ENCODE peak calls at places on chromosomes 3 and 15, in six cellular contexts. I is fibroblast of lung, B is fibroblast of pulmonary artery, A is GM12865, U is neural progenitor cell, L is psoas muscle. V is an unnamed sample.

GRCh38 chr3:38205472-38205805 is 40.1 kb downstream of the OXSR1 start:
- DNase-seq in A (peak), B (no peak), U (no peak), I (no peak), L (no peak), V (no peak)

GRCh38 chr15:76159282-76159681 is 99.5 kb downstream of the TMEM266 start:
- DNase-seq in B (no peak), U (no peak), I (no peak), L (no peak), A (no peak), V (no peak)

GRCh38 chr3:55405436-55405835 is 81.7 kb downstream of the WNT5A start:
- DNase-seq in I (peak), B (peak), U (peak), A (peak), L (no peak), V (no peak)

GRCh38 chr3:50950591-50950990 is 275.9 kb downstream of the DOCK3 start:
- DNase-seq in A (peak), U (no peak), B (no peak), I (no peak), L (no peak), V (no peak)

GRCh38 chr3:1954632-1955031 is 144.0 kb upstream of the CNTN4 start:
- DNase-seq in B (no peak), U (no peak), L (no peak), A (no peak), I (no peak), V (no peak)

GRCh38 chr15:57227899-57228298 is 148.4 kb upstream of the CGNL1 start:
- DNase-seq in B (peak), U (no peak), I (peak), A (no peak), L (no peak), V (no peak)

GRCh38 chr3:2166552-2166951 is 67.9 kb downstream of the CNTN4 start:
- DNase-seq in U (peak), L (no peak), I (no peak), A (peak), B (no peak), V (no peak)

GRCh38 chr3:127909646-127910045 is 5.4 kb upstream of the KBTBD12 start:
- DNase-seq in A (no peak), B (no peak), U (no peak), I (no peak), L (no peak), V (no peak)

DNA sequence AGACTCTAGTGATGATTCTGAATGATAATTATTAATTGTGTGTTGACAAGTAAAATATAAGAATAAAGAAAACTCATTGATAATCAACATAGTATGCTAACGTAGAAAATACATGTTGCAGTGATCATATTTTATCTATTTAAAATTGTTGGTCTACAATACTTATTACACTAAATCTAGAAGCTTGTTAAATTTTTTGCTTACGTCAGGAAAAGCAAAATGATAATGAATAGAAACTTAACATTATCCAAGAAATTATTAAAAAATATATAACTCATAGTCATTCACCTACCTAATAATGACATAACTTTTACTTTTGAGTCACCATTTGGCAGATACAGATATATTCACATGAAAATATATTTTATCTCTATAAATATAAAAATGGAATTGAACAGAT is 984.1 kb downstream of the PLOD2 start:
- DNase-seq in I (no peak), B (no peak), L (no peak), U (no peak), A (no peak), V (no peak)
- H3K4me3 ChIP-seq in I (no peak), B (no peak), L (no peak), U (no peak), A (no peak), V (no peak)

GRCh38 chr15:59111267-59111666 is 6.3 kb downstream of the CCNB2 start:
- DNase-seq in B (no peak), I (no peak), U (no peak), A (no peak), L (no peak), V (no peak)

GRCh38 chr15:59104602-59104911 is 389 bp upstream of the CCNB2 start:
- DNase-seq in I (no peak), A (no peak), L (no peak), U (no peak), B (no peak), V (no peak)

GRCh38 chr15:59104912-59105732 is at the start of gene CCNB2:
- DNase-seq in U (peak), L (peak), A (peak), I (peak), B (peak), V (peak)

DNA sequence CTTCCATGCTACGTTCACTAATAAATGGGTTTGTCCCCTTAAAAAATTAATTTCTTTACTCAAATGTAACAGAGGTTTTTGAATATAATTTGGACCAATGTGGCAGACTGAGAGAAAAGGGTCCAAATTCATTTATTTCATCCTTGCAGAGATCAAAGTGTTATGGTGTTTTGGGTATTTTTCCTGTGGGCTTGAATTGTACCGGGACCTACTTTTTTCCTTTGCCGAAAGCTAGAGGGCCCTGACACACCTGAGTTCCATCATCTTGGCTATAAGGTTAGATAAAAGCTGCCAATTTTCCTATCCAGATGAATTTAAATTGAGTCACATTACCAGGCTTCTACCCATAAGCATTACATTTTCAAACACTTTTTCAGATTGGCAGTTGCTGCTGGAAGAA is 893 bp downstream of the CCNB2 start:
- DNase-seq in L (no peak), A (peak), B (no peak), U (no peak), I (no peak), V (no peak)
- TF ChIP-seq CTCF in L (no peak), A (no peak), B (peak), U (no peak), I (no peak), V (peak)

GRCh38 chr15:25774871-25775270 is 88.3 kb downstream of the ATP10A start:
- DNase-seq in L (no peak), B (no peak), I (no peak), A (no peak), U (no peak), V (no peak)
- H3K4me3 ChIP-seq in L (no peak), B (no peak), I (no peak), A (no peak), U (no peak), V (no peak)

DNA sequence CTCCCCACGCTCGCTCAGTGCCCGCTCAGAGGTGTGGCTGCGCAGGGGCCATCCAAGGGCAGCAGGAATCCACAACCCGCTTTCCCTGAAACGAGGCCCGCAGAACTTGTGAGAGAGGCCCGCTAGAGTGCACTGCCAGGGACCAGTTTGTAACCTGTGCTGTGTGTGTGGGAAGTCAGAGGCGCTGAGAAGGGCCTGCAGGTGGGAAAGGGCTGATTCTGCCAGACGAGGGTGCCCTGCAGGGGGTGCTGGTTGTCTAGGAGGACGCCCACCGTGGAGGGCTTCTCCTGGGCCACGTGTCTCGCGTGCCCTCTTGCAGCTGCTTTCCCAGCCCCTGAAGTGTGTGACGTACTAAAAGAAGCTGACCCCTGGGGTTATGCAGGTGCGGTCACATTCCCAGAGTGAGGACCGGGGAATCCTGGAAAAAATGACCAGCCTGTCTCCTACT is 83.3 kb downstream of the C3orf70 start:
- DNase-seq in B (no peak), L (no peak), A (no peak), I (no peak), U (peak), V (no peak)
- TF ChIP-seq CTCF in B (no peak), L (no peak), A (no peak), I (no peak), U (peak), V (no peak)

GRCh38 chr3:196975349-196975748 is 6.7 kb upstream of the PIGZ start:
- DNase-seq in A (no peak), B (no peak), L (no peak), I (no peak), U (no peak), V (no peak)
- H3K4me3 ChIP-seq in A (no peak), B (no peak), L (no peak), I (no peak), U (no peak), V (no peak)

GRCh38 chr3:66099541-66100065 is 60.9 kb upstream of the MAGI1 start:
- DNase-seq in I (peak), B (no peak), U (peak), A (no peak), L (no peak), V (no peak)

GRCh38 chr3:66101901-66102300 is 63.2 kb upstream of the MAGI1 start:
- DNase-seq in L (no peak), U (no peak), A (no peak), B (peak), I (no peak), V (no peak)

GRCh38 chr3:66097647-66098046 is 58.9 kb upstream of the MAGI1 start:
- DNase-seq in I (no peak), B (no peak), U (no peak), A (no peak), L (no peak), V (no peak)

GRCh38 chr3:66095295-66096001 is 56.7 kb upstream of the MAGI1 start:
- DNase-seq in L (no peak), A (no peak), B (peak), I (peak), U (no peak), V (no peak)

GRCh38 chr3:66098436-66098835 is 59.7 kb upstream of the MAGI1 start:
- DNase-seq in B (peak), A (no peak), L (no peak), U (no peak), I (peak), V (no peak)
- TF ChIP-seq CTCF in B (no peak), A (no peak), L (no peak), U (no peak), I (no peak), V (no peak)

GRCh38 chr15:99006146-99006545 is 1.4 kb downstream of the PGPEP1L start:
- DNase-seq in I (no peak), B (no peak), L (no peak), U (no peak), A (no peak), V (no peak)
- H3K4me3 ChIP-seq in I (no peak), B (no peak), L (peak), U (no peak), A (no peak), V (no peak)

GRCh38 chr3:100517276-100517675 is 24.9 kb downstream of the TMEM45A start:
- DNase-seq in I (no peak), U (no peak), B (no peak), A (no peak), L (no peak), V (no peak)

GRCh38 chr3:100518983-100519382 is 26.6 kb downstream of the TMEM45A start:
- DNase-seq in A (no peak), L (no peak), B (peak), U (no peak), I (peak), V (no peak)

GRCh38 chr3:100518244-100518643 is 25.8 kb downstream of the TMEM45A start:
- DNase-seq in B (no peak), I (no peak), U (no peak), L (no peak), A (no peak), V (no peak)

GRCh38 chr3:100516232-100516631 is 23.8 kb downstream of the TMEM45A start:
- DNase-seq in L (no peak), A (no peak), U (no peak), I (peak), B (peak), V (no peak)

GRCh38 chr3:100516843-100517242 is 24.4 kb downstream of the TMEM45A start:
- DNase-seq in U (no peak), A (no peak), L (no peak), I (peak), B (peak), V (no peak)
- TF ChIP-seq CTCF in U (no peak), A (no peak), L (no peak), I (no peak), B (no peak), V (no peak)

GRCh38 chr15:55915221-55915620 is 78.2 kb downstream of the NEDD4 start:
- DNase-seq in L (no peak), A (no peak), U (no peak), I (peak), B (peak), V (no peak)
- H3K4me3 ChIP-seq in L (peak), A (no peak), U (no peak), I (peak), B (peak), V (no peak)

DNA sequence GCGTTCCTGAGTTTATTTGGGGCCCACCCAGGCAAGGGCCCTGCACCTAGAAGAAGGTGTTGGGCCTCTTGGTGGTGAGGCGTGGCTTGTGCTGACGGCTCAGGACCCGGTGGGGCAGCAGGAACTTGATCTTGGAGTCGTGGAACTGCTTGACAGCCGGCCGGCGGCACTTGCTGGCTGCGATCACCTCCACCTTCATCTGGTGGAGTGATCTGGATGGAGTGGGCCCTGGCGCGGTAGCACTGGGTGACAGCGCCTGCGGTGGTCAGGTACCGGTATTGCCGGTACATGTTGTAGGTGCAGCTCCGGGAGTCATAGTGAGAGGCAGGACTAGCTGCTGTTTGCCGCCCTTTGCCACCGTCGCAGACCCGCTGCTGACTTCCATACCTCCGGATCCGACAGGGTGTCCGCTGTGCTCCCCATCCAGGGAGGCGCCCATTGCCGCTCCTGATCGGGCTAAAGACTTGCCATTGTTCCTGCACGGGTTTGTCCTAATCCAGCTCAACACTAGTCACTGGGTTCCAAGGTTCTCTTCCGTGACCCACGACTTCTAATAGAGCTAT is 136.8 kb downstream of the ANO10 start:
- DNase-seq in L (no peak), I (no peak), A (no peak), B (no peak), U (no peak), V (no peak)
- TF ChIP-seq CTCF in L (no peak), I (no peak), A (no peak), B (no peak), U (no peak), V (no peak)